ENCODE peak calls at places on chromosome 2, in five cellular contexts. Q is activated CD4-positive, alpha-beta T cell treated with anti-CD3 and anti-CD28 coated beads, Interleukin-2, amount 50 U/mL, for 48 hours; J is colonic mucosa; O is mesothelial cell of epicardium; M is ACHN. U is an unnamed sample.

GRCh38 chr2:11222845-11223244 is 67.6 kb downstream of the SLC66A3 start:
- DNase-seq in M (no peak), O (no peak), J (no peak), Q (no peak), U (no peak)

GRCh38 chr2:130728007-130728454 is 839 bp upstream of the GPR148 start:
- DNase-seq in M (no peak), O (no peak), Q (peak; percentile 45), J (peak; percentile 31), U (no peak)

GRCh38 chr2:132651115-132652099 is 18.6 kb downstream of the LYPD1 start:
- DNase-seq in O (no peak), Q (no peak), J (no peak), M (peak; percentile 53), U (peak; percentile 59)

GRCh38 chr2:38747007-38747424 is 4.1 kb downstream of the SRSF7 start:
- DNase-seq in Q (no peak), J (no peak), M (no peak), O (no peak), U (no peak)

GRCh38 chr2:5756266-5756665 is 64.1 kb downstream of the SOX11 start:
- DNase-seq in J (no peak), O (no peak), Q (no peak), M (no peak), U (no peak)

GRCh38 chr2:238847432-238847801 is 468 bp upstream of the TWIST2 start:
- DNase-seq in J (no peak), O (no peak), Q (no peak), M (no peak), U (no peak)

GRCh38 chr2:201985740-201986735 is 47.6 kb upstream of the FZD7 start:
- DNase-seq in Q (no peak), J (no peak), O (no peak), M (no peak), U (peak; percentile 27)

GRCh38 chr2:32553829-32554432 is 73.9 kb upstream of the TTC27 start:
- DNase-seq in J (no peak), Q (no peak), O (no peak), M (peak; percentile 62), U (peak; percentile 43)

GRCh38 chr2:39697480-39697879 is 31.8 kb downstream of the TMEM178A start:
- DNase-seq in M (no peak), J (no peak), Q (no peak), O (no peak), U (no peak)

GRCh38 chr2:101931402-101931801 is 60.4 kb upstream of the IL1R2 start:
- DNase-seq in M (no peak), Q (no peak), O (no peak), J (no peak), U (no peak)

GRCh38 chr2:3628800-3629199 is 29.2 kb upstream of the ALLC start:
- DNase-seq in J (no peak), M (peak; percentile 30), Q (no peak), O (no peak), U (peak; percentile 54)

GRCh38 chr2:100796499-100797100 is 23.3 kb upstream of the NPAS2 start:
- DNase-seq in Q (no peak), J (no peak), M (no peak), O (no peak), U (peak; percentile 93)

GRCh38 chr2:43158259-43158880 is 68.0 kb downstream of the ZFP36L2 start:
- DNase-seq in O (no peak), M (peak; percentile 68), Q (peak; percentile 76), J (peak; percentile 83), U (peak; percentile 74)

GRCh38 chr2:152600051-152600657 is 117.1 kb downstream of the PRPF40A start:
- DNase-seq in Q (no peak), J (no peak), O (no peak), M (no peak), U (no peak)

GRCh38 chr2:5846881-5847280 is 154.7 kb downstream of the SOX11 start:
- DNase-seq in O (no peak), M (peak; percentile 8), J (no peak), Q (no peak), U (no peak)